ENCODE peak calls at places on chromosomes 12 and 14, in seven cellular contexts. One of them, this sample, is unnamed.

GRCh38 chr14:70779667-70780066 is 29.6 kb downstream of the MAP3K9 start:
- DNase-seq in heart left ventricle: peak
- DNase-seq in adrenal gland: no peak
- DNase-seq in RWPE2: no peak
- DNase-seq in thoracic aorta: no peak
- DNase-seq in suprapubic skin: no peak
- DNase-seq in right cardiac atrium: peak
- DNase-seq in this sample: no peak

GRCh38 chr12:53324113-53324778 is 2.8 kb upstream of the AAAS start:
- DNase-seq in heart left ventricle: no peak
- DNase-seq in RWPE2: no peak
- DNase-seq in thoracic aorta: no peak
- DNase-seq in adrenal gland: no peak
- DNase-seq in right cardiac atrium: no peak
- DNase-seq in suprapubic skin: no peak
- DNase-seq in this sample: no peak

GRCh38 chr14:60183724-60184596 is 18.8 kb upstream of the DHRS7 start:
- DNase-seq in heart left ventricle: no peak
- DNase-seq in suprapubic skin: no peak
- DNase-seq in thoracic aorta: no peak
- DNase-seq in adrenal gland: no peak
- DNase-seq in RWPE2: no peak
- DNase-seq in right cardiac atrium: no peak
- DNase-seq in this sample: no peak

GRCh38 chr14:73776194-73776537 is 62.0 kb upstream of the PNMA1 start:
- DNase-seq in RWPE2: no peak
- DNase-seq in heart left ventricle: no peak
- DNase-seq in adrenal gland: no peak
- DNase-seq in suprapubic skin: no peak
- DNase-seq in right cardiac atrium: no peak
- DNase-seq in thoracic aorta: no peak
- DNase-seq in this sample: no peak

GRCh38 chr14:90839889-90840266 is 23.6 kb upstream of the TTC7B start:
- DNase-seq in RWPE2: peak
- DNase-seq in right cardiac atrium: no peak
- DNase-seq in suprapubic skin: no peak
- DNase-seq in adrenal gland: peak
- DNase-seq in heart left ventricle: no peak
- DNase-seq in thoracic aorta: no peak
- DNase-seq in this sample: no peak

GRCh38 chr12:38166225-38166624 is 150.3 kb upstream of the ALG10B start:
- DNase-seq in suprapubic skin: no peak
- DNase-seq in right cardiac atrium: no peak
- DNase-seq in RWPE2: no peak
- DNase-seq in thoracic aorta: no peak
- DNase-seq in heart left ventricle: no peak
- DNase-seq in adrenal gland: no peak
- DNase-seq in this sample: no peak

GRCh38 chr14:56004323-56004722 is 113.9 kb upstream of the PELI2 start:
- DNase-seq in right cardiac atrium: no peak
- DNase-seq in RWPE2: no peak
- DNase-seq in adrenal gland: no peak
- DNase-seq in suprapubic skin: no peak
- DNase-seq in heart left ventricle: no peak
- DNase-seq in thoracic aorta: no peak
- DNase-seq in this sample: no peak

GRCh38 chr14:75003250-75004027 is 718 bp downstream of the EIF2B2 start:
- DNase-seq in adrenal gland: no peak
- DNase-seq in thoracic aorta: no peak
- DNase-seq in RWPE2: no peak
- DNase-seq in heart left ventricle: no peak
- DNase-seq in suprapubic skin: peak
- DNase-seq in right cardiac atrium: no peak
- DNase-seq in this sample: no peak

GRCh38 chr12:75870878-75871277 is 160.7 kb downstream of the PHLDA1 start:
- DNase-seq in adrenal gland: no peak
- DNase-seq in right cardiac atrium: no peak
- DNase-seq in suprapubic skin: no peak
- DNase-seq in RWPE2: no peak
- DNase-seq in thoracic aorta: no peak
- DNase-seq in heart left ventricle: no peak
- DNase-seq in this sample: no peak

GRCh38 chr12:43069768-43070221 is 480.2 kb upstream of the PRICKLE1 start:
- DNase-seq in heart left ventricle: peak
- DNase-seq in right cardiac atrium: peak
- DNase-seq in adrenal gland: peak
- DNase-seq in RWPE2: no peak
- DNase-seq in thoracic aorta: no peak
- DNase-seq in suprapubic skin: peak
- DNase-seq in this sample: no peak

GRCh38 chr12:124518051-124518932 is 49.1 kb downstream of the NCOR2 start:
- DNase-seq in thoracic aorta: peak
- DNase-seq in adrenal gland: peak
- DNase-seq in heart left ventricle: peak
- DNase-seq in RWPE2: peak
- DNase-seq in suprapubic skin: peak
- DNase-seq in right cardiac atrium: peak
- DNase-seq in this sample: peak

GRCh38 chr12:92509156-92509758 is 193.5 kb upstream of the PLEKHG7 start:
- DNase-seq in thoracic aorta: no peak
- DNase-seq in RWPE2: no peak
- DNase-seq in right cardiac atrium: no peak
- DNase-seq in suprapubic skin: no peak
- DNase-seq in heart left ventricle: no peak
- DNase-seq in adrenal gland: no peak
- DNase-seq in this sample: no peak

GRCh38 chr12:48602192-48602989 is 32.5 kb upstream of the LALBA start:
- DNase-seq in heart left ventricle: no peak
- DNase-seq in right cardiac atrium: no peak
- DNase-seq in adrenal gland: no peak
- DNase-seq in thoracic aorta: no peak
- DNase-seq in RWPE2: no peak
- DNase-seq in suprapubic skin: no peak
- DNase-seq in this sample: no peak

GRCh38 chr14:58777541-58777979 is 139.8 kb downstream of the DACT1 start:
- DNase-seq in adrenal gland: no peak
- DNase-seq in RWPE2: no peak
- DNase-seq in heart left ventricle: no peak
- DNase-seq in suprapubic skin: no peak
- DNase-seq in thoracic aorta: no peak
- DNase-seq in right cardiac atrium: no peak
- DNase-seq in this sample: no peak

GRCh38 chr14:47044841-47045240 is 393.3 kb upstream of the RPL10L start:
- DNase-seq in RWPE2: no peak
- DNase-seq in adrenal gland: peak
- DNase-seq in heart left ventricle: no peak
- DNase-seq in thoracic aorta: no peak
- DNase-seq in suprapubic skin: no peak
- DNase-seq in right cardiac atrium: no peak
- DNase-seq in this sample: no peak

GRCh38 chr14:90274808-90275454 is 18.6 kb downstream of the PSMC1 start:
- DNase-seq in thoracic aorta: no peak
- DNase-seq in right cardiac atrium: no peak
- DNase-seq in RWPE2: no peak
- DNase-seq in adrenal gland: peak
- DNase-seq in suprapubic skin: no peak
- DNase-seq in heart left ventricle: no peak
- DNase-seq in this sample: peak

GRCh38 chr12:89859513-89860220 is 151.0 kb upstream of the ATP2B1 start:
- DNase-seq in adrenal gland: no peak
- DNase-seq in right cardiac atrium: no peak
- DNase-seq in RWPE2: no peak
- DNase-seq in suprapubic skin: no peak
- DNase-seq in thoracic aorta: no peak
- DNase-seq in heart left ventricle: no peak
- DNase-seq in this sample: no peak

GRCh38 chr14:24481622-24482324 is 26.3 kb downstream of the CMA1 start:
- DNase-seq in suprapubic skin: no peak
- DNase-seq in RWPE2: no peak
- DNase-seq in adrenal gland: no peak
- DNase-seq in thoracic aorta: no peak
- DNase-seq in heart left ventricle: peak
- DNase-seq in right cardiac atrium: peak
- DNase-seq in this sample: no peak

GRCh38 chr12:56124133-56124532 is 3.9 kb upstream of the ESYT1 start:
- DNase-seq in right cardiac atrium: no peak
- DNase-seq in RWPE2: no peak
- DNase-seq in heart left ventricle: no peak
- DNase-seq in thoracic aorta: no peak
- DNase-seq in suprapubic skin: no peak
- DNase-seq in adrenal gland: no peak
- DNase-seq in this sample: no peak

GRCh38 chr14:69616408-69616773 is 5.0 kb downstream of the SUSD6 start:
- DNase-seq in RWPE2: no peak
- DNase-seq in suprapubic skin: no peak
- DNase-seq in thoracic aorta: no peak
- DNase-seq in heart left ventricle: no peak
- DNase-seq in right cardiac atrium: no peak
- DNase-seq in adrenal gland: no peak
- DNase-seq in this sample: no peak
- H3K4me3 ChIP-seq in RWPE2: no peak
- H3K4me3 ChIP-seq in suprapubic skin: no peak
- H3K4me3 ChIP-seq in thoracic aorta: peak
- H3K4me3 ChIP-seq in heart left ventricle: peak
- H3K4me3 ChIP-seq in right cardiac atrium: no peak
- H3K4me3 ChIP-seq in adrenal gland: peak
- H3K4me3 ChIP-seq in this sample: no peak

GRCh38 chr12:11672833-11673232 is 23.4 kb downstream of the ETV6 start:
- DNase-seq in right cardiac atrium: no peak
- DNase-seq in suprapubic skin: no peak
- DNase-seq in thoracic aorta: no peak
- DNase-seq in adrenal gland: no peak
- DNase-seq in heart left ventricle: no peak
- DNase-seq in RWPE2: no peak
- DNase-seq in this sample: no peak

GRCh38 chr12:11673666-11674464 is 24.4 kb downstream of the ETV6 start:
- DNase-seq in heart left ventricle: no peak
- DNase-seq in adrenal gland: no peak
- DNase-seq in right cardiac atrium: no peak
- DNase-seq in suprapubic skin: no peak
- DNase-seq in RWPE2: no peak
- DNase-seq in thoracic aorta: no peak
- DNase-seq in this sample: no peak

GRCh38 chr12:11677752-11678151 is 28.3 kb downstream of the ETV6 start:
- DNase-seq in heart left ventricle: peak
- DNase-seq in right cardiac atrium: peak
- DNase-seq in adrenal gland: no peak
- DNase-seq in suprapubic skin: no peak
- DNase-seq in thoracic aorta: no peak
- DNase-seq in RWPE2: no peak
- DNase-seq in this sample: no peak

GRCh38 chr12:11677024-11677423 is 27.6 kb downstream of the ETV6 start:
- DNase-seq in adrenal gland: no peak
- DNase-seq in thoracic aorta: no peak
- DNase-seq in suprapubic skin: no peak
- DNase-seq in right cardiac atrium: no peak
- DNase-seq in RWPE2: no peak
- DNase-seq in heart left ventricle: no peak
- DNase-seq in this sample: no peak

GRCh38 chr12:11675952-11676505 is 26.6 kb downstream of the ETV6 start:
- DNase-seq in suprapubic skin: no peak
- DNase-seq in RWPE2: no peak
- DNase-seq in thoracic aorta: no peak
- DNase-seq in right cardiac atrium: no peak
- DNase-seq in adrenal gland: no peak
- DNase-seq in heart left ventricle: no peak
- DNase-seq in this sample: no peak
- H3K27ac ChIP-seq in suprapubic skin: peak
- H3K27ac ChIP-seq in RWPE2: no peak
- H3K27ac ChIP-seq in thoracic aorta: peak
- H3K27ac ChIP-seq in right cardiac atrium: no peak
- H3K27ac ChIP-seq in adrenal gland: peak
- H3K27ac ChIP-seq in heart left ventricle: no peak
- H3K27ac ChIP-seq in this sample: no peak

GRCh38 chr12:116556964-116557706 is 2.0 kb upstream of the MAP1LC3B2 start:
- DNase-seq in heart left ventricle: no peak
- DNase-seq in adrenal gland: no peak
- DNase-seq in thoracic aorta: no peak
- DNase-seq in RWPE2: no peak
- DNase-seq in right cardiac atrium: no peak
- DNase-seq in suprapubic skin: no peak
- DNase-seq in this sample: no peak

GRCh38 chr12:116559080-116559329 is 176 bp upstream of the MAP1LC3B2 start:
- DNase-seq in right cardiac atrium: no peak
- DNase-seq in adrenal gland: no peak
- DNase-seq in suprapubic skin: no peak
- DNase-seq in RWPE2: no peak
- DNase-seq in thoracic aorta: no peak
- DNase-seq in heart left ventricle: no peak
- DNase-seq in this sample: no peak

GRCh38 chr12:116561181-116561821 is 2.1 kb downstream of the MAP1LC3B2 start:
- DNase-seq in thoracic aorta: no peak
- DNase-seq in adrenal gland: no peak
- DNase-seq in suprapubic skin: no peak
- DNase-seq in right cardiac atrium: no peak
- DNase-seq in RWPE2: no peak
- DNase-seq in heart left ventricle: no peak
- DNase-seq in this sample: no peak

GRCh38 chr12:116558280-116559079 is 701 bp upstream of the MAP1LC3B2 start:
- DNase-seq in RWPE2: no peak
- DNase-seq in suprapubic skin: no peak
- DNase-seq in heart left ventricle: no peak
- DNase-seq in right cardiac atrium: no peak
- DNase-seq in adrenal gland: no peak
- DNase-seq in thoracic aorta: no peak
- DNase-seq in this sample: no peak

DNA sequence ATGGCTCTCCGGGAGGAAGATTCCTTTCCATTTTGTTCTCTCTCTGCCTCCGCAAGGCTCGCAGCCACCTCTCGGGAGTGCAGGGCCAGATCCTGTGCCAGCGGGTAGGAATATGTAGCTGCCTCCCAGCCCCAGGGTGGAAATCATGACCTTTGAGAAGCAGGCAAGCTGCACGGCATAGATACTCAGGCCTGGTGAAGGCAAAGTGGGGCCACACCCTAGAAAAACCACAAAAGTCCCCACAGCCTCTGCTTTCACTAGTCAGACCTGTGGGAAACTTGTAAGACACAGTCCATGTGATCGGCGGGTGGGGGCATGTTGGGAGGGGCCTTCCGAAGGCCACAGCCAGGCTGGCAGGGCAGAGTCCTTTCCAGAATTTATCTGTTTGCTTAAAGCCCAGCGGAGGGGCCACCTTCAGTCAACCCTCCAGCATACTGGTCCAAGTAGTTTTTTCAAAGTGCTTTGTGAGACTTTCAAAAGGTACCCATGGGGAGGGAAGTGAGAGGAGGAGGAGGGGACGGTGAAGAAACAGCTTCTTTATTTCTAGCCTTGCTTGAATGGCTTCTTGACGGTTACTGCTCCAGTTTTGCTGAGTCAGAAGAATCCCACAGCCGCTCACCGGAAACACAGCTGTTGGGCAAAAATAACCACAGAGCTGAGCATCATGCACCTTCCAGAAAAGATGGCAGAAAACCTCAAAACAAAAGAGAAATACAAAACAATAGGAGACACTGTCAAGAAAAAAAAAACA is at the start of gene MAP1LC3B2:
- DNase-seq in suprapubic skin: peak
- DNase-seq in RWPE2: no peak
- DNase-seq in thoracic aorta: no peak
- DNase-seq in adrenal gland: peak
- DNase-seq in right cardiac atrium: peak
- DNase-seq in heart left ventricle: peak
- DNase-seq in this sample: peak
- H3K4me3 ChIP-seq in suprapubic skin: peak
- H3K4me3 ChIP-seq in RWPE2: no peak
- H3K4me3 ChIP-seq in thoracic aorta: no peak
- H3K4me3 ChIP-seq in adrenal gland: no peak
- H3K4me3 ChIP-seq in right cardiac atrium: no peak
- H3K4me3 ChIP-seq in heart left ventricle: no peak
- H3K4me3 ChIP-seq in this sample: no peak

GRCh38 chr14:23320584-23321571 is at the start of gene PABPN1:
- DNase-seq in right cardiac atrium: peak
- DNase-seq in heart left ventricle: peak
- DNase-seq in suprapubic skin: peak
- DNase-seq in thoracic aorta: peak
- DNase-seq in adrenal gland: peak
- DNase-seq in RWPE2: peak
- DNase-seq in this sample: peak
- H3K27ac ChIP-seq in right cardiac atrium: peak
- H3K27ac ChIP-seq in heart left ventricle: peak
- H3K27ac ChIP-seq in suprapubic skin: peak
- H3K27ac ChIP-seq in thoracic aorta: peak
- H3K27ac ChIP-seq in adrenal gland: peak
- H3K27ac ChIP-seq in RWPE2: peak
- H3K27ac ChIP-seq in this sample: peak

This sample was measured in SJSA1.